ENCODE peak calls at places on chromosome 1, in ten cellular contexts. One of them, this sample, is unnamed.

GRCh38 chr1:29688477-29689365 is 452.4 kb downstream of the PTPRU start:
- DNase-seq in activated B cell treated with CpG ODN at 0.5 μM for 24 hours: no peak
- DNase-seq in transverse colon: no peak
- DNase-seq in AG09309: no peak
- DNase-seq in endothelial cell: no peak
- DNase-seq in HCT116: no peak
- DNase-seq in CD4-positive, alpha-beta T cell: no peak
- DNase-seq in AG04450: peak; percentile 73
- DNase-seq in cardiac muscle cell: peak; percentile 72
- DNase-seq in GM13976: peak; percentile 65
- DNase-seq in this sample: no peak

GRCh38 chr1:90262791-90263190 is 267.9 kb downstream of the ZNF326 start:
- DNase-seq in activated B cell treated with CpG ODN at 0.5 μM for 24 hours: no peak
- DNase-seq in transverse colon: no peak
- DNase-seq in AG09309: peak; percentile 7
- DNase-seq in endothelial cell: no peak
- DNase-seq in HCT116: no peak
- DNase-seq in CD4-positive, alpha-beta T cell: no peak
- DNase-seq in AG04450: no peak
- DNase-seq in cardiac muscle cell: no peak
- DNase-seq in GM13976: no peak
- DNase-seq in this sample: no peak

GRCh38 chr1:37808369-37809319 is 636 bp upstream of the YRDC start:
- DNase-seq in activated B cell treated with CpG ODN at 0.5 μM for 24 hours: no peak
- DNase-seq in transverse colon: peak; percentile 79
- DNase-seq in AG09309: no peak
- DNase-seq in endothelial cell: peak; percentile 75
- DNase-seq in HCT116: no peak
- DNase-seq in CD4-positive, alpha-beta T cell: no peak
- DNase-seq in AG04450: no peak
- DNase-seq in cardiac muscle cell: peak; percentile 90
- DNase-seq in GM13976: peak; percentile 88
- DNase-seq in this sample: peak; percentile 83

GRCh38 chr1:246597340-246597739 is 31.1 kb downstream of the CNST start:
- DNase-seq in activated B cell treated with CpG ODN at 0.5 μM for 24 hours: no peak
- DNase-seq in transverse colon: peak; percentile 80
- DNase-seq in AG09309: peak; percentile 86
- DNase-seq in endothelial cell: no peak
- DNase-seq in HCT116: no peak
- DNase-seq in CD4-positive, alpha-beta T cell: no peak
- DNase-seq in AG04450: peak; percentile 72
- DNase-seq in cardiac muscle cell: peak; percentile 94
- DNase-seq in GM13976: no peak
- DNase-seq in this sample: no peak

GRCh38 chr1:85330711-85331290 is 54.4 kb upstream of the BCL10 start:
- DNase-seq in activated B cell treated with CpG ODN at 0.5 μM for 24 hours: no peak
- DNase-seq in transverse colon: no peak
- DNase-seq in AG09309: peak; percentile 97
- DNase-seq in endothelial cell: no peak
- DNase-seq in HCT116: no peak
- DNase-seq in CD4-positive, alpha-beta T cell: no peak
- DNase-seq in AG04450: peak; percentile 91
- DNase-seq in cardiac muscle cell: peak; percentile 96
- DNase-seq in GM13976: no peak
- DNase-seq in this sample: no peak

GRCh38 chr1:90187186-90187585 is 192.3 kb downstream of the ZNF326 start:
- DNase-seq in activated B cell treated with CpG ODN at 0.5 μM for 24 hours: no peak
- DNase-seq in transverse colon: no peak
- DNase-seq in AG09309: no peak
- DNase-seq in endothelial cell: no peak
- DNase-seq in HCT116: no peak
- DNase-seq in CD4-positive, alpha-beta T cell: no peak
- DNase-seq in AG04450: no peak
- DNase-seq in cardiac muscle cell: no peak
- DNase-seq in GM13976: no peak
- DNase-seq in this sample: no peak

GRCh38 chr1:110212165-110213142 is 2.3 kb downstream of the KCNC4 start:
- DNase-seq in activated B cell treated with CpG ODN at 0.5 μM for 24 hours: peak; percentile 21
- DNase-seq in transverse colon: no peak
- DNase-seq in AG09309: no peak
- DNase-seq in endothelial cell: no peak
- DNase-seq in HCT116: no peak
- DNase-seq in CD4-positive, alpha-beta T cell: no peak
- DNase-seq in AG04450: no peak
- DNase-seq in cardiac muscle cell: peak; percentile 38
- DNase-seq in GM13976: no peak
- DNase-seq in this sample: no peak

GRCh38 chr1:69121708-69122107 is 446.0 kb upstream of the LRRC7 start:
- DNase-seq in activated B cell treated with CpG ODN at 0.5 μM for 24 hours: no peak
- DNase-seq in transverse colon: no peak
- DNase-seq in AG09309: no peak
- DNase-seq in endothelial cell: no peak
- DNase-seq in HCT116: no peak
- DNase-seq in CD4-positive, alpha-beta T cell: no peak
- DNase-seq in AG04450: no peak
- DNase-seq in cardiac muscle cell: peak; percentile 74
- DNase-seq in GM13976: no peak
- DNase-seq in this sample: no peak

GRCh38 chr1:6915999-6916565 is 130.8 kb downstream of the CAMTA1 start:
- DNase-seq in activated B cell treated with CpG ODN at 0.5 μM for 24 hours: no peak
- DNase-seq in transverse colon: no peak
- DNase-seq in AG09309: no peak
- DNase-seq in endothelial cell: no peak
- DNase-seq in HCT116: no peak
- DNase-seq in CD4-positive, alpha-beta T cell: no peak
- DNase-seq in AG04450: no peak
- DNase-seq in cardiac muscle cell: no peak
- DNase-seq in GM13976: no peak
- DNase-seq in this sample: no peak

GRCh38 chr1:17588048-17588781 is 48.7 kb downstream of the ARHGEF10L start:
- DNase-seq in activated B cell treated with CpG ODN at 0.5 μM for 24 hours: no peak
- DNase-seq in transverse colon: peak; percentile 91
- DNase-seq in AG09309: peak; percentile 39
- DNase-seq in endothelial cell: no peak
- DNase-seq in HCT116: no peak
- DNase-seq in CD4-positive, alpha-beta T cell: no peak
- DNase-seq in AG04450: no peak
- DNase-seq in cardiac muscle cell: peak; percentile 73
- DNase-seq in GM13976: no peak
- DNase-seq in this sample: peak; percentile 87

GRCh38 chr1:244461254-244462071 is at the start of gene CATSPERE:
- DNase-seq in activated B cell treated with CpG ODN at 0.5 μM for 24 hours: peak; percentile 79
- DNase-seq in transverse colon: peak; percentile 91
- DNase-seq in AG09309: peak; percentile 31
- DNase-seq in endothelial cell: peak; percentile 84
- DNase-seq in HCT116: no peak
- DNase-seq in CD4-positive, alpha-beta T cell: peak; percentile 53
- DNase-seq in AG04450: peak; percentile 37
- DNase-seq in cardiac muscle cell: peak; percentile 94
- DNase-seq in GM13976: peak; percentile 95
- DNase-seq in this sample: peak; percentile 93

GRCh38 chr1:223197923-223198627 is 55.0 kb upstream of the TLR5 start:
- DNase-seq in activated B cell treated with CpG ODN at 0.5 μM for 24 hours: no peak
- DNase-seq in transverse colon: no peak
- DNase-seq in AG09309: no peak
- DNase-seq in endothelial cell: no peak
- DNase-seq in HCT116: no peak
- DNase-seq in CD4-positive, alpha-beta T cell: no peak
- DNase-seq in AG04450: no peak
- DNase-seq in cardiac muscle cell: no peak
- DNase-seq in GM13976: no peak
- DNase-seq in this sample: no peak

GRCh38 chr1:201038537-201038936 is 15.0 kb upstream of the KIF21B start:
- DNase-seq in activated B cell treated with CpG ODN at 0.5 μM for 24 hours: no peak
- DNase-seq in transverse colon: no peak
- DNase-seq in AG09309: no peak
- DNase-seq in endothelial cell: no peak
- DNase-seq in HCT116: no peak
- DNase-seq in CD4-positive, alpha-beta T cell: no peak
- DNase-seq in AG04450: no peak
- DNase-seq in cardiac muscle cell: no peak
- DNase-seq in GM13976: no peak
- DNase-seq in this sample: no peak

DNA sequence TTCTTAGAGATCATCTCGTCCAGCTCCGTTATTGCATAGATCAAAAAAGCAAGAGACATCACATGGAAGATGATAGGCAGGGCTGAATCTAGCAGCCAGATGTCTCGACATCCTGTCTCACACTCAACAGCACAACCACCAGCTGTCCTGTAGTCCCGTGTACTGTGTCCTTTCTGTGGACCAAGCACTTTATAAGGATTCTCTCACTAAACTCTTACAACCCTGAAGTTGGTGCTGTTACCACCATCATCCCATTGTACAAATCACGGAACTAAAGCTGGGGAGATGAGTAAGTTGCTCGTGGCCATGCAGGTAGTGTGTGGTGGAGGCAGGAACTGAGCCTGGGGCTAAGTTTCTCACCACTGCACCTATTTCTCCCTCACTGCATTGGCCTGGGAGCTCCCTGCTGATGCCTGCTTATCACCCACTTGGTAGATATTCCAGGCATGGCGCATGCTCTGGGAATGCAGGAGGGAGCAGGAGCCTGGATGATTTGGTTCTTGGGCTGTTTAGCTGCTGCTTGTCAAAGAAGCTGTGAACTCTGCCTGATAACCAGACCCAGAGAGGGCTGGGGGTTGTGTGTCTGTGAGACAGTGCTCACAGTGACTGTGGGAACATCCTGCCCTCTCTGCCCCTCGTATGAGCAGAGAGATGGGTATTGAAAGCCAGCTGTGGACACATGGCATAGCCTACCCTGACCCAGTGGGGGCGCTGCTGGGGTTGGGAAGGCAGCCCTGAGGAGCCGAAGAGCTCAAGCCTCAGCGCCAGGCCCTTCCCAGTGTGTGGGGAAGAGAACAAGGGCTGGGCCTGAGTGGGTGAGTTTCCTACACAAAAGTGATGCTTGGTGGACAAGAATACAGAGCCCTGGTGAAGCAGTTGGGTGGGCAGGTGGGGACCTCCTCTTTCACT is 13.6 kb downstream of the PPFIA4 start:
- DNase-seq in activated B cell treated with CpG ODN at 0.5 μM for 24 hours: no peak
- DNase-seq in transverse colon: no peak
- DNase-seq in AG09309: no peak
- DNase-seq in endothelial cell: peak; percentile 83
- DNase-seq in HCT116: no peak
- DNase-seq in CD4-positive, alpha-beta T cell: no peak
- DNase-seq in AG04450: no peak
- DNase-seq in cardiac muscle cell: no peak
- DNase-seq in GM13976: no peak
- DNase-seq in this sample: peak; percentile 78
- TF ChIP-seq CTCF in activated B cell treated with CpG ODN at 0.5 μM for 24 hours: peak; percentile 17
- TF ChIP-seq CTCF in transverse colon: no peak
- TF ChIP-seq CTCF in AG09309: peak; percentile 54
- TF ChIP-seq CTCF in endothelial cell: peak; percentile 59
- TF ChIP-seq CTCF in HCT116: peak; percentile 7
- TF ChIP-seq CTCF in CD4-positive, alpha-beta T cell: no peak
- TF ChIP-seq CTCF in AG04450: peak; percentile 34
- TF ChIP-seq CTCF in cardiac muscle cell: peak; percentile 42
- TF ChIP-seq CTCF in GM13976: no peak
- TF ChIP-seq CTCF in this sample: peak; percentile 27

GRCh38 chr1:162328507-162328906 is 48.1 kb downstream of the SPATA46 start:
- DNase-seq in activated B cell treated with CpG ODN at 0.5 μM for 24 hours: no peak
- DNase-seq in transverse colon: no peak
- DNase-seq in AG09309: no peak
- DNase-seq in endothelial cell: no peak
- DNase-seq in HCT116: no peak
- DNase-seq in CD4-positive, alpha-beta T cell: no peak
- DNase-seq in AG04450: no peak
- DNase-seq in cardiac muscle cell: no peak
- DNase-seq in GM13976: no peak
- DNase-seq in this sample: no peak
- TF ChIP-seq CTCF in activated B cell treated with CpG ODN at 0.5 μM for 24 hours: no peak
- TF ChIP-seq CTCF in transverse colon: no peak
- TF ChIP-seq CTCF in AG09309: no peak
- TF ChIP-seq CTCF in endothelial cell: no peak
- TF ChIP-seq CTCF in HCT116: no peak
- TF ChIP-seq CTCF in CD4-positive, alpha-beta T cell: no peak
- TF ChIP-seq CTCF in AG04450: no peak
- TF ChIP-seq CTCF in cardiac muscle cell: no peak
- TF ChIP-seq CTCF in GM13976: no peak
- TF ChIP-seq CTCF in this sample: no peak

DNA sequence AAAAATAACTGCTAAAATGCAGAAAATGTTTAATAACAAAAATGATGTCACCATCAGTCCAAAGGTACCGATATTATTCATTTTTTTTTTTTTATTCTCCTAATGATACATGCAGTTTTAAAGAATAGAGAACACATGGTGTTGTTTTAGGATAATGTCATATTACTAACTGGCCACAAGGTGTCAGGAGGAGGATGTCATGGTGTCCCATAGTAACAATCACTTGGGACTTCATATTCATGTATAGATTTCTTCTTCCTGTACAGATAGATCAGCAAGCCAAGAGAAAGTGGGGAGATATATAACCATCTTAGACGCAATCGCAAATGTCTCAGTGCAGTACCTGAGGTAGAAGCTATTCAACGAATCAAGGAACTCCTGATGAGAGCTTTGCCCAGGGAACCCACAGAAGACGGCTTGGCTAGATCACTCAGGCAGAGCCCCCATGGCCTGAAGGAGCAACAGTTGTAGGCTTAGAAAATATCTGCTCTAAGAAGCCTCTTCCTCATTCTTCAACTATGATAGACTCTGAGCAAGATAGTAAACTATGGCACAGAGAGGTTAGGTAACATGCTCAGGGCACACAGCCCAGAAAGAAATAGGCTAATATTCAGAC is 12.3 kb downstream of the OR2T11 start:
- DNase-seq in activated B cell treated with CpG ODN at 0.5 μM for 24 hours: no peak
- DNase-seq in transverse colon: no peak
- DNase-seq in AG09309: peak; percentile 1
- DNase-seq in endothelial cell: no peak
- DNase-seq in HCT116: peak; percentile 6
- DNase-seq in CD4-positive, alpha-beta T cell: no peak
- DNase-seq in AG04450: no peak
- DNase-seq in cardiac muscle cell: peak; percentile 42
- DNase-seq in GM13976: peak; percentile 64
- DNase-seq in this sample: no peak
- TF ChIP-seq CTCF in activated B cell treated with CpG ODN at 0.5 μM for 24 hours: no peak
- TF ChIP-seq CTCF in transverse colon: peak; percentile 61
- TF ChIP-seq CTCF in AG09309: peak; percentile 33
- TF ChIP-seq CTCF in endothelial cell: peak; percentile 43
- TF ChIP-seq CTCF in HCT116: peak; percentile 52
- TF ChIP-seq CTCF in CD4-positive, alpha-beta T cell: peak; percentile 62
- TF ChIP-seq CTCF in AG04450: peak; percentile 10
- TF ChIP-seq CTCF in cardiac muscle cell: peak; percentile 42
- TF ChIP-seq CTCF in GM13976: peak; percentile 51
- TF ChIP-seq CTCF in this sample: no peak

DNA sequence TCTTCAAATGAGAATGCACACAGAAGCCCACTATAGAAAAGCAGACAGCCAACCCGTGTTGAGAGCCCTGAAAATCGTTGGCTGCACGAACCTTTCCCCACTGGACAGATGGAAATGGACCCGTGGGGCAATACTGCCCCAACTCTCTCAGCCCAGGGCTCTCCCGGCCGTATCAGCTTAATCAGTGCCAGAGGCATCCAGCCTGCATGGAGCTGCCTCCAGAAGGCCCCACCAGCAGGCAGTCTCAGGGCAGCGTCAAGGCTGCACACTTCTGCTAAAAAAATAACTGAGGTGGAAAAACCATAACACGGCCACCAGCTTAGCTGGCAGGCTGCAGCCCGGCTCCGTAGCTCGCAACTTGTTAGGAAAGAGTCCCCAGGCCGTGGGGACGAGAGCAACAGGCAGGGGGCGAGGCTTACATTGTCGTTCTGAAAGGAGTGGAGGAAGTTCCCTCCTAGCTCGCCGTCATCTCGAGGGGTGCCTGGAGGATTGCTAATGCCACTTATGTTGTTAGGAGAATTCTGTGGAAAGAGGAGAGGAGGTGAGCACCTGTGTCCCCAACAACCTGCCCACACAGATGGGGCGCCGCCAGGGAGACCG is 28.0 kb downstream of the MRPL37 start:
- DNase-seq in activated B cell treated with CpG ODN at 0.5 μM for 24 hours: no peak
- DNase-seq in transverse colon: no peak
- DNase-seq in AG09309: no peak
- DNase-seq in endothelial cell: no peak
- DNase-seq in HCT116: no peak
- DNase-seq in CD4-positive, alpha-beta T cell: no peak
- DNase-seq in AG04450: no peak
- DNase-seq in cardiac muscle cell: no peak
- DNase-seq in GM13976: peak; percentile 23
- DNase-seq in this sample: no peak
- TF ChIP-seq CTCF in activated B cell treated with CpG ODN at 0.5 μM for 24 hours: no peak
- TF ChIP-seq CTCF in transverse colon: no peak
- TF ChIP-seq CTCF in AG09309: no peak
- TF ChIP-seq CTCF in endothelial cell: no peak
- TF ChIP-seq CTCF in HCT116: no peak
- TF ChIP-seq CTCF in CD4-positive, alpha-beta T cell: no peak
- TF ChIP-seq CTCF in AG04450: no peak
- TF ChIP-seq CTCF in cardiac muscle cell: no peak
- TF ChIP-seq CTCF in GM13976: no peak
- TF ChIP-seq CTCF in this sample: no peak